ENCODE peak calls at places on chromosome 21, in six cellular contexts. Q is left ventricle myocardium inferior, I is fibroblast of pulmonary artery, J is NCI-H524 treated with DMSO at 0.1 percent for 48 hours, D is posterior cingulate gyrus, P is GM12864. G is an unnamed sample.

GRCh38 chr21:41470054-41470453 is 37.9 kb downstream of the TMPRSS2 start:
- DNase-seq in D (no peak), P (no peak), Q (no peak), J (no peak), I (no peak), G (no peak)

GRCh38 chr21:22342855-22343254 is 1344.6 kb downstream of the NCAM2 start:
- DNase-seq in Q (no peak), D (no peak), P (no peak), J (no peak), I (no peak), G (no peak)

GRCh38 chr21:42047821-42048613 is 23.1 kb upstream of the UMODL1 start:
- DNase-seq in Q (no peak), P (no peak), J (no peak), I (peak; percentile 74), D (no peak), G (peak; percentile 90)

GRCh38 chr21:42640486-42640885 is 12.9 kb upstream of the PDE9A start:
- DNase-seq in P (no peak), J (no peak), Q (no peak), D (no peak), I (no peak), G (no peak)

GRCh38 chr21:33844104-33844889 is 71.3 kb downstream of the ATP5PO start:
- DNase-seq in I (peak; percentile 55), D (no peak), Q (peak; percentile 32), J (no peak), P (no peak), G (peak; percentile 85)

GRCh38 chr21:44427241-44428120 is 27.8 kb upstream of the LRRC3 start:
- DNase-seq in I (no peak), Q (peak; percentile 11), P (no peak), D (no peak), J (no peak), G (no peak)

GRCh38 chr21:42566524-42567180 is 53.0 kb downstream of the SLC37A1 start:
- DNase-seq in P (no peak), Q (no peak), J (no peak), D (no peak), I (no peak), G (no peak)

GRCh38 chr21:29649370-29649963 is 290.3 kb downstream of the GRIK1 start:
- DNase-seq in Q (no peak), I (no peak), D (no peak), P (no peak), J (peak; percentile 12), G (peak; percentile 24)

GRCh38 chr21:40936151-40936550 is 89.2 kb upstream of the DSCAM start:
- DNase-seq in Q (no peak), D (no peak), P (no peak), I (no peak), J (no peak), G (no peak)

GRCh38 chr21:24594082-24594481 is 1013.2 kb downstream of the MRPL39 start:
- DNase-seq in P (no peak), Q (no peak), D (no peak), I (no peak), J (no peak), G (no peak)

GRCh38 chr21:25936776-25937175 is 202.0 kb downstream of the GABPA start:
- DNase-seq in Q (no peak), D (no peak), I (peak; percentile 37), J (no peak), P (no peak), G (no peak)

GRCh38 chr21:26965567-26966359 is 1.1 kb downstream of the ADAMTS5 start:
- DNase-seq in D (peak; percentile 17), P (no peak), J (peak; percentile 28), I (no peak), Q (peak; percentile 65), G (peak; percentile 53)

GRCh38 chr21:33266784-33267135 is 593 bp downstream of the IL10RB start:
- DNase-seq in I (no peak), P (peak; percentile 33), J (no peak), Q (peak; percentile 20), D (no peak), G (no peak)

GRCh38 chr21:36035381-36035791 is 24.9 kb downstream of the SETD4 start:
- DNase-seq in P (no peak), D (no peak), I (no peak), J (no peak), Q (no peak), G (no peak)

GRCh38 chr21:42652527-42653491 is 612 bp upstream of the PDE9A start:
- DNase-seq in D (no peak), J (peak; percentile 63), I (peak; percentile 30), Q (peak; percentile 64), P (no peak), G (peak; percentile 76)

G was measured in fibroblast of villous mesenchyme.